ENCODE peak calls at places on chromosomes 13 and 19, in nine cellular contexts. One of them, this sample, is unnamed.
A peak's percentile ranks its signal among the peaks of the same experiment; 100 is the strongest.

GRCh38 chr13:44365008-44365407 is 8.6 kb upstream of the SERP2 start:
- DNase-seq in CD8-positive, alpha-beta memory T cell: no peak
- DNase-seq in stomach: no peak
- DNase-seq in left ventricle myocardium inferior: no peak
- DNase-seq in ascending aorta: no peak
- DNase-seq in osteoblast: no peak
- DNase-seq in mucosa of descending colon: no peak
- DNase-seq in heart right ventricle: no peak
- DNase-seq in right atrium auricular region: no peak
- DNase-seq in this sample: no peak

GRCh38 chr19:4337906-4338440 is 654 bp downstream of the STAP2 start:
- DNase-seq in heart right ventricle: no peak
- DNase-seq in mucosa of descending colon: peak; percentile 53
- DNase-seq in right atrium auricular region: no peak
- DNase-seq in ascending aorta: no peak
- DNase-seq in stomach: peak; percentile 33
- DNase-seq in CD8-positive, alpha-beta memory T cell: no peak
- DNase-seq in left ventricle myocardium inferior: no peak
- DNase-seq in osteoblast: peak; percentile 52
- DNase-seq in this sample: peak; percentile 84

GRCh38 chr19:14350866-14351265 is 30.4 kb upstream of the ADGRE5 start:
- DNase-seq in osteoblast: no peak
- DNase-seq in CD8-positive, alpha-beta memory T cell: no peak
- DNase-seq in mucosa of descending colon: no peak
- DNase-seq in ascending aorta: no peak
- DNase-seq in stomach: no peak
- DNase-seq in right atrium auricular region: no peak
- DNase-seq in heart right ventricle: no peak
- DNase-seq in left ventricle myocardium inferior: no peak
- DNase-seq in this sample: no peak

GRCh38 chr13:35388979-35389378 is 87.5 kb downstream of the MAB21L1 start:
- DNase-seq in heart right ventricle: peak; percentile 2
- DNase-seq in ascending aorta: no peak
- DNase-seq in stomach: no peak
- DNase-seq in left ventricle myocardium inferior: no peak
- DNase-seq in osteoblast: no peak
- DNase-seq in mucosa of descending colon: no peak
- DNase-seq in CD8-positive, alpha-beta memory T cell: no peak
- DNase-seq in right atrium auricular region: no peak
- DNase-seq in this sample: no peak

GRCh38 chr19:8302734-8303133 is 5.4 kb downstream of the CD320 start:
- DNase-seq in stomach: peak; percentile 15
- DNase-seq in heart right ventricle: no peak
- DNase-seq in right atrium auricular region: peak; percentile 55
- DNase-seq in left ventricle myocardium inferior: no peak
- DNase-seq in ascending aorta: no peak
- DNase-seq in mucosa of descending colon: no peak
- DNase-seq in osteoblast: no peak
- DNase-seq in CD8-positive, alpha-beta memory T cell: peak; percentile 19
- DNase-seq in this sample: no peak

GRCh38 chr19:48967346-48968178 is 2.5 kb downstream of the FTL start:
- DNase-seq in heart right ventricle: no peak
- DNase-seq in left ventricle myocardium inferior: peak; percentile 36
- DNase-seq in mucosa of descending colon: no peak
- DNase-seq in CD8-positive, alpha-beta memory T cell: no peak
- DNase-seq in stomach: no peak
- DNase-seq in osteoblast: peak; percentile 61
- DNase-seq in right atrium auricular region: peak; percentile 80
- DNase-seq in ascending aorta: no peak
- DNase-seq in this sample: no peak

GRCh38 chr13:77853701-77854100 is 64.9 kb downstream of the EDNRB start:
- DNase-seq in osteoblast: no peak
- DNase-seq in heart right ventricle: no peak
- DNase-seq in right atrium auricular region: no peak
- DNase-seq in left ventricle myocardium inferior: no peak
- DNase-seq in CD8-positive, alpha-beta memory T cell: no peak
- DNase-seq in mucosa of descending colon: no peak
- DNase-seq in ascending aorta: no peak
- DNase-seq in stomach: no peak
- DNase-seq in this sample: no peak

GRCh38 chr13:49996951-49997895 is at the start of gene TRIM13:
- DNase-seq in osteoblast: peak; percentile 95
- DNase-seq in CD8-positive, alpha-beta memory T cell: peak; percentile 86
- DNase-seq in stomach: peak; percentile 91
- DNase-seq in right atrium auricular region: peak; percentile 91
- DNase-seq in mucosa of descending colon: peak; percentile 95
- DNase-seq in heart right ventricle: peak; percentile 91
- DNase-seq in left ventricle myocardium inferior: peak; percentile 92
- DNase-seq in ascending aorta: peak; percentile 74
- DNase-seq in this sample: peak; percentile 90

GRCh38 chr13:25214371-25215252 is 42.5 kb upstream of the AMER2 start:
- DNase-seq in mucosa of descending colon: no peak
- DNase-seq in CD8-positive, alpha-beta memory T cell: no peak
- DNase-seq in osteoblast: no peak
- DNase-seq in heart right ventricle: peak; percentile 16
- DNase-seq in stomach: no peak
- DNase-seq in ascending aorta: no peak
- DNase-seq in right atrium auricular region: no peak
- DNase-seq in left ventricle myocardium inferior: no peak
- DNase-seq in this sample: no peak

GRCh38 chr19:16091546-16092475 is 15.5 kb downstream of the TPM4 start:
- DNase-seq in stomach: no peak
- DNase-seq in mucosa of descending colon: no peak
- DNase-seq in right atrium auricular region: no peak
- DNase-seq in osteoblast: no peak
- DNase-seq in left ventricle myocardium inferior: no peak
- DNase-seq in CD8-positive, alpha-beta memory T cell: no peak
- DNase-seq in heart right ventricle: no peak
- DNase-seq in ascending aorta: no peak
- DNase-seq in this sample: no peak

GRCh38 chr19:16087940-16088339 is 11.6 kb downstream of the TPM4 start:
- DNase-seq in mucosa of descending colon: no peak
- DNase-seq in ascending aorta: no peak
- DNase-seq in right atrium auricular region: no peak
- DNase-seq in CD8-positive, alpha-beta memory T cell: no peak
- DNase-seq in left ventricle myocardium inferior: no peak
- DNase-seq in stomach: no peak
- DNase-seq in heart right ventricle: no peak
- DNase-seq in osteoblast: no peak
- DNase-seq in this sample: no peak

GRCh38 chr19:16085115-16085514 is 8.8 kb downstream of the TPM4 start:
- DNase-seq in CD8-positive, alpha-beta memory T cell: no peak
- DNase-seq in right atrium auricular region: no peak
- DNase-seq in ascending aorta: no peak
- DNase-seq in left ventricle myocardium inferior: no peak
- DNase-seq in heart right ventricle: no peak
- DNase-seq in osteoblast: no peak
- DNase-seq in mucosa of descending colon: no peak
- DNase-seq in stomach: no peak
- DNase-seq in this sample: no peak

GRCh38 chr19:16088985-16089846 is 12.9 kb downstream of the TPM4 start:
- DNase-seq in stomach: no peak
- DNase-seq in osteoblast: no peak
- DNase-seq in left ventricle myocardium inferior: no peak
- DNase-seq in heart right ventricle: no peak
- DNase-seq in CD8-positive, alpha-beta memory T cell: no peak
- DNase-seq in mucosa of descending colon: no peak
- DNase-seq in ascending aorta: no peak
- DNase-seq in right atrium auricular region: no peak
- DNase-seq in this sample: peak; percentile 67

GRCh38 chr19:16088351-16088984 is 12.2 kb downstream of the TPM4 start:
- DNase-seq in mucosa of descending colon: no peak
- DNase-seq in right atrium auricular region: no peak
- DNase-seq in osteoblast: no peak
- DNase-seq in stomach: peak; percentile 52
- DNase-seq in ascending aorta: no peak
- DNase-seq in CD8-positive, alpha-beta memory T cell: no peak
- DNase-seq in left ventricle myocardium inferior: no peak
- DNase-seq in heart right ventricle: no peak
- DNase-seq in this sample: peak; percentile 88
- H3K4me1 ChIP-seq in mucosa of descending colon: peaks cover 30% of the 10 kb centered on the region
- H3K4me1 ChIP-seq in right atrium auricular region: peaks cover 27% of the 10 kb centered on the region
- H3K4me1 ChIP-seq in osteoblast: peaks cover 11% of the 10 kb centered on the region
- H3K4me1 ChIP-seq in stomach: peaks cover 38% of the 10 kb centered on the region
- H3K4me1 ChIP-seq in ascending aorta: peaks cover 13% of the 10 kb centered on the region
- H3K4me1 ChIP-seq in CD8-positive, alpha-beta memory T cell: peaks cover 30% of the 10 kb centered on the region
- H3K4me1 ChIP-seq in left ventricle myocardium inferior: peaks cover 37% of the 10 kb centered on the region
- H3K4me1 ChIP-seq in heart right ventricle: peaks cover 8% of the 10 kb centered on the region
- H3K4me1 ChIP-seq in this sample: no peaks in the 10 kb centered on the region

GRCh38 chr13:57629391-57629804 is 2.1 kb upstream of the PCDH17 start:
- DNase-seq in heart right ventricle: peak; percentile 14
- DNase-seq in osteoblast: peak; percentile 10
- DNase-seq in right atrium auricular region: no peak
- DNase-seq in ascending aorta: no peak
- DNase-seq in CD8-positive, alpha-beta memory T cell: no peak
- DNase-seq in left ventricle myocardium inferior: no peak
- DNase-seq in stomach: no peak
- DNase-seq in mucosa of descending colon: no peak
- DNase-seq in this sample: no peak
- H3K4me3 ChIP-seq in heart right ventricle: peak overlapping the region; percentile 32
- H3K4me3 ChIP-seq in osteoblast: peak overlapping the region; percentile 69
- H3K4me3 ChIP-seq in right atrium auricular region: peak overlapping the region; percentile 54
- H3K4me3 ChIP-seq in ascending aorta: peak overlapping the region; percentile 65
- H3K4me3 ChIP-seq in CD8-positive, alpha-beta memory T cell: no peak overlapping the region
- H3K4me3 ChIP-seq in left ventricle myocardium inferior: peak overlapping the region; percentile 74
- H3K4me3 ChIP-seq in stomach: peak overlapping the region; percentile 53
- H3K4me3 ChIP-seq in mucosa of descending colon: no peak overlapping the region
- H3K4me3 ChIP-seq in this sample: no peak overlapping the region

GRCh38 chr19:1608414-1609391 is 3.4 kb upstream of the UQCR11 start:
- DNase-seq in right atrium auricular region: no peak
- DNase-seq in mucosa of descending colon: peak; percentile 43
- DNase-seq in osteoblast: no peak
- DNase-seq in heart right ventricle: no peak
- DNase-seq in ascending aorta: no peak
- DNase-seq in left ventricle myocardium inferior: no peak
- DNase-seq in CD8-positive, alpha-beta memory T cell: peak; percentile 60
- DNase-seq in stomach: no peak
- DNase-seq in this sample: peak; percentile 15

GRCh38 chr19:1601613-1602064 is 3.6 kb downstream of the UQCR11 start:
- DNase-seq in osteoblast: no peak
- DNase-seq in ascending aorta: no peak
- DNase-seq in right atrium auricular region: no peak
- DNase-seq in CD8-positive, alpha-beta memory T cell: no peak
- DNase-seq in stomach: no peak
- DNase-seq in heart right ventricle: no peak
- DNase-seq in mucosa of descending colon: no peak
- DNase-seq in left ventricle myocardium inferior: no peak
- DNase-seq in this sample: no peak

GRCh38 chr19:1602091-1602707 is 3.1 kb downstream of the UQCR11 start:
- DNase-seq in CD8-positive, alpha-beta memory T cell: no peak
- DNase-seq in mucosa of descending colon: no peak
- DNase-seq in heart right ventricle: no peak
- DNase-seq in left ventricle myocardium inferior: no peak
- DNase-seq in right atrium auricular region: no peak
- DNase-seq in osteoblast: no peak
- DNase-seq in stomach: no peak
- DNase-seq in ascending aorta: no peak
- DNase-seq in this sample: no peak

GRCh38 chr19:1606138-1606651 is 933 bp upstream of the UQCR11 start:
- DNase-seq in ascending aorta: no peak
- DNase-seq in mucosa of descending colon: no peak
- DNase-seq in right atrium auricular region: peak; percentile 65
- DNase-seq in heart right ventricle: no peak
- DNase-seq in CD8-positive, alpha-beta memory T cell: no peak
- DNase-seq in osteoblast: peak; percentile 90
- DNase-seq in stomach: peak; percentile 34
- DNase-seq in left ventricle myocardium inferior: no peak
- DNase-seq in this sample: no peak

DNA sequence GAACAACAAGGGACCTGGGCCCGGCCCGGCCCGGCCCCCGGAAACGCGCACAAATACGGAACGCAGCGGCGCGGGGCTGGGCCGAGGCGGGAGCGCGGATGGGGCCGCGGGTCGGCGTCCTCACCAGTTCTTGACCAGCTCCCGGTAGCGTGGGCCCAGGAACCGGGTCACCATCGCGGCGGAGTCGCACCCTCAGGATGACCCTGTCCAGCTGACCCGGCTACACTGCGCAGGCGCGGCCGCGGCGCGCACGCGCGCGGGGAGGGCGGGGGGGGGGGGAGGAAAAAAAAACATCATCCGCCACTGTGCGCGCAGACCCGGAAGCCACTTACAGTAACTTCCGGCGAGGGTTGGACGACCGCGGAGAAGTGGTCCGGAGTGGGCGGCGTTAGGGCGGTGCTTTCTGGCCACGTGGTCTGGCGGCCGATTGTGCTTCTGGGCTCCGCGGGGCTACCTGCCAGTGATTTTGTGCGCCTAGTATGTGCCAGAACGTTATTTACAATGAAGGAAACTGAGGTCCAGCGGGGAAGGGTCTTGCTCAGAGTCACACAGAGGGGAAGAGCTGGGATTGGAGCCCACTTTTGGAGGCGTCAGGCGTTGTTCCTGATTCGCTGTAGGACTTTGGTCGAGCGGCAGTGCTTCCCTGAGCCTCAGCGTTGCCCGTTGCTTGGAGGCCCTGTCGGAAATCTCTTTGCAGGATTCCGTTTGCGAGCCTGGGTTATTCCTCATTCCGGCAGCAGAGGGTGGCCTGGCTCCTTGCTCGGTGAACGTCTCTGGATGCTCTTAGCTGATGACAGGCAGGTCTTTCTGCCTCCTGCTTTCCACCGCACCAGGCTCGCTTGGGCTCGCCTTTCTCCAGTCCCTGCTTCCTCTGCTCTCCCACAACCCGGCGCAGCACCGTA is at the start of gene UQCR11:
- DNase-seq in mucosa of descending colon: peak; percentile 96
- DNase-seq in left ventricle myocardium inferior: peak; percentile 97
- DNase-seq in stomach: peak; percentile 96
- DNase-seq in heart right ventricle: peak; percentile 94
- DNase-seq in ascending aorta: peak; percentile 83
- DNase-seq in osteoblast: peak; percentile 100
- DNase-seq in right atrium auricular region: peak; percentile 97
- DNase-seq in CD8-positive, alpha-beta memory T cell: peak; percentile 94
- DNase-seq in this sample: peak; percentile 96
- H3K4me1 ChIP-seq in mucosa of descending colon: peaks cover 32% of the 10 kb centered on the region
- H3K4me1 ChIP-seq in left ventricle myocardium inferior: peaks cover 47% of the 10 kb centered on the region
- H3K4me1 ChIP-seq in stomach: peaks cover 30% of the 10 kb centered on the region
- H3K4me1 ChIP-seq in heart right ventricle: peaks cover 28% of the 10 kb centered on the region
- H3K4me1 ChIP-seq in ascending aorta: peaks cover 15% of the 10 kb centered on the region
- H3K4me1 ChIP-seq in osteoblast: peaks cover 15% of the 10 kb centered on the region
- H3K4me1 ChIP-seq in right atrium auricular region: peaks cover 33% of the 10 kb centered on the region
- H3K4me1 ChIP-seq in CD8-positive, alpha-beta memory T cell: peaks cover 54% of the 10 kb centered on the region
- H3K4me1 ChIP-seq in this sample: no peaks in the 10 kb centered on the region

GRCh38 chr13:45615501-45616101 is at the start of gene ERICH6B:
- DNase-seq in CD8-positive, alpha-beta memory T cell: no peak
- DNase-seq in heart right ventricle: peak; percentile 20
- DNase-seq in ascending aorta: no peak
- DNase-seq in osteoblast: peak; percentile 3
- DNase-seq in stomach: no peak
- DNase-seq in mucosa of descending colon: no peak
- DNase-seq in right atrium auricular region: no peak
- DNase-seq in left ventricle myocardium inferior: peak; percentile 19
- DNase-seq in this sample: no peak
- H3K4me3 ChIP-seq in CD8-positive, alpha-beta memory T cell: no peak within 1 kb of the TSS
- H3K4me3 ChIP-seq in heart right ventricle: no peak within 1 kb of the TSS
- H3K4me3 ChIP-seq in ascending aorta: peak within 1 kb of the TSS; percentile 36
- H3K4me3 ChIP-seq in osteoblast: no peak within 1 kb of the TSS
- H3K4me3 ChIP-seq in stomach: peak within 1 kb of the TSS; percentile 25
- H3K4me3 ChIP-seq in mucosa of descending colon: no peak within 1 kb of the TSS
- H3K4me3 ChIP-seq in right atrium auricular region: peak within 1 kb of the TSS; percentile 26
- H3K4me3 ChIP-seq in left ventricle myocardium inferior: peak within 1 kb of the TSS; percentile 50
- H3K4me3 ChIP-seq in this sample: no peak within 1 kb of the TSS

This sample was measured in small intestine.